ENCODE peak calls at places on chromosomes 13 and 19, in four cellular contexts. One of them, this sample, is unnamed.
A peak's percentile ranks its signal among the peaks of the same experiment; 100 is the strongest.

GRCh38 chr13:98405107-98405571 is 171.8 kb downstream of the STK24 start:
- DNase-seq in left lung: no peak
- DNase-seq in mesenchymal stem cell: no peak
- DNase-seq in IMR-90: no peak
- DNase-seq in this sample: no peak

GRCh38 chr13:114071441-114071840 is 61.0 kb downstream of the RASA3 start:
- DNase-seq in left lung: peak; percentile 26
- DNase-seq in mesenchymal stem cell: no peak
- DNase-seq in IMR-90: no peak
- DNase-seq in this sample: peak; percentile 59

GRCh38 chr13:114164681-114165429 is 14.2 kb upstream of the CFAP97D2 start:
- DNase-seq in left lung: no peak
- DNase-seq in mesenchymal stem cell: no peak
- DNase-seq in IMR-90: no peak
- DNase-seq in this sample: peak; percentile 47

GRCh38 chr13:79543883-79544282 is 62.9 kb downstream of the NDFIP2 start:
- DNase-seq in left lung: no peak
- DNase-seq in mesenchymal stem cell: no peak
- DNase-seq in IMR-90: no peak
- DNase-seq in this sample: no peak

GRCh38 chr13:64740493-64740892 is 2489.6 kb downstream of the PCDH9 start:
- DNase-seq in left lung: no peak
- DNase-seq in mesenchymal stem cell: no peak
- DNase-seq in IMR-90: no peak
- DNase-seq in this sample: no peak

GRCh38 chr19:35940078-35940775 is 4.1 kb downstream of the LRFN3 start:
- DNase-seq in left lung: no peak
- DNase-seq in mesenchymal stem cell: no peak
- DNase-seq in IMR-90: no peak
- DNase-seq in this sample: peak; percentile 41

GRCh38 chr19:41234512-41235208 is 15.6 kb downstream of the AXL start:
- DNase-seq in left lung: no peak
- DNase-seq in mesenchymal stem cell: no peak
- DNase-seq in IMR-90: no peak
- DNase-seq in this sample: no peak

GRCh38 chr13:41502676-41503075 is 45.3 kb downstream of the RGCC start:
- DNase-seq in left lung: no peak
- DNase-seq in mesenchymal stem cell: no peak
- DNase-seq in IMR-90: no peak
- DNase-seq in this sample: no peak

GRCh38 chr19:51370230-51370629 is 1.4 kb upstream of the CLDND2 start:
- DNase-seq in left lung: no peak
- DNase-seq in mesenchymal stem cell: no peak
- DNase-seq in IMR-90: no peak
- DNase-seq in this sample: no peak

GRCh38 chr13:98158172-98158907 is 15.4 kb downstream of the FARP1 start:
- DNase-seq in left lung: no peak
- DNase-seq in mesenchymal stem cell: no peak
- DNase-seq in IMR-90: no peak
- DNase-seq in this sample: no peak

GRCh38 chr13:27712421-27712820 is 79.9 kb upstream of the GSX1 start:
- DNase-seq in left lung: no peak
- DNase-seq in mesenchymal stem cell: peak; percentile 21
- DNase-seq in IMR-90: no peak
- DNase-seq in this sample: no peak

GRCh38 chr19:34365463-34366401 is 736 bp downstream of the GPI start:
- DNase-seq in left lung: peak; percentile 57
- DNase-seq in mesenchymal stem cell: peak; percentile 54
- DNase-seq in IMR-90: peak; percentile 32
- DNase-seq in this sample: peak; percentile 92

GRCh38 chr19:48970923-48971395 is 5.8 kb downstream of the FTL start:
- DNase-seq in left lung: peak; percentile 84
- DNase-seq in mesenchymal stem cell: peak; percentile 89
- DNase-seq in IMR-90: peak; percentile 77
- DNase-seq in this sample: peak; percentile 94

GRCh38 chr13:27919934-27920676 is at the start of gene PDX1:
- DNase-seq in left lung: no peak
- DNase-seq in mesenchymal stem cell: no peak
- DNase-seq in IMR-90: no peak
- DNase-seq in this sample: peak; percentile 84

GRCh38 chr19:17829855-17830566 is 8.7 kb upstream of the INSL3 start:
- DNase-seq in left lung: no peak
- DNase-seq in mesenchymal stem cell: peak; percentile 55
- DNase-seq in IMR-90: peak; percentile 8
- DNase-seq in this sample: peak; percentile 65

GRCh38 chr19:14479985-14480694 is 5.0 kb upstream of the PTGER1 start:
- DNase-seq in left lung: no peak
- DNase-seq in mesenchymal stem cell: peak; percentile 43
- DNase-seq in IMR-90: peak; percentile 20
- DNase-seq in this sample: peak; percentile 96

GRCh38 chr19:6378498-6378897 is 2.8 kb upstream of the PSPN start:
- DNase-seq in left lung: no peak
- DNase-seq in mesenchymal stem cell: no peak
- DNase-seq in IMR-90: no peak
- DNase-seq in this sample: peak; percentile 71

GRCh38 chr13:110340812-110341444 is 33.8 kb downstream of the COL4A2 start:
- DNase-seq in left lung: peak; percentile 66
- DNase-seq in mesenchymal stem cell: peak; percentile 97
- DNase-seq in IMR-90: peak; percentile 93
- DNase-seq in this sample: no peak

GRCh38 chr19:5536337-5536894 is 31.3 kb downstream of the TINCR start:
- DNase-seq in left lung: peak; percentile 43
- DNase-seq in mesenchymal stem cell: peak; percentile 47
- DNase-seq in IMR-90: peak; percentile 33
- DNase-seq in this sample: peak; percentile 87

GRCh38 chr13:49608932-49609331 is 19.4 kb upstream of the ARL11 start:
- DNase-seq in left lung: no peak
- DNase-seq in mesenchymal stem cell: no peak
- DNase-seq in IMR-90: peak; percentile 10
- DNase-seq in this sample: no peak

GRCh38 chr19:32691952-32692726 is 518 bp downstream of the NUDT19 start:
- DNase-seq in left lung: peak; percentile 80
- DNase-seq in mesenchymal stem cell: peak; percentile 75
- DNase-seq in IMR-90: peak; percentile 69
- DNase-seq in this sample: peak; percentile 93

GRCh38 chr13:85710545-85710944 is 88.7 kb downstream of the SLITRK6 start:
- DNase-seq in left lung: no peak
- DNase-seq in mesenchymal stem cell: no peak
- DNase-seq in IMR-90: no peak
- DNase-seq in this sample: no peak

GRCh38 chr19:30691767-30692516 is 319.8 kb downstream of the ZNF536 start:
- DNase-seq in left lung: no peak
- DNase-seq in mesenchymal stem cell: no peak
- DNase-seq in IMR-90: no peak
- DNase-seq in this sample: no peak

GRCh38 chr13:36357692-36358091 is 11.5 kb upstream of the SPART start:
- DNase-seq in left lung: no peak
- DNase-seq in mesenchymal stem cell: no peak
- DNase-seq in IMR-90: no peak
- DNase-seq in this sample: no peak

GRCh38 chr19:3398900-3399278 is 32.5 kb downstream of the NFIC start:
- DNase-seq in left lung: no peak
- DNase-seq in mesenchymal stem cell: no peak
- DNase-seq in IMR-90: no peak
- DNase-seq in this sample: no peak

GRCh38 chr13:90055121-90055520 is 1292.4 kb upstream of the MIR17HG start:
- DNase-seq in left lung: no peak
- DNase-seq in mesenchymal stem cell: no peak
- DNase-seq in IMR-90: no peak
- DNase-seq in this sample: no peak

GRCh38 chr19:38952395-38953165 is 21.8 kb downstream of the MRPS12 start:
- DNase-seq in left lung: no peak
- DNase-seq in mesenchymal stem cell: peak; percentile 49
- DNase-seq in IMR-90: peak; percentile 16
- DNase-seq in this sample: peak; percentile 32

GRCh38 chr13:114048463-114048862 is 74.6 kb upstream of the C13orf46 start:
- DNase-seq in left lung: no peak
- DNase-seq in mesenchymal stem cell: no peak
- DNase-seq in IMR-90: no peak
- DNase-seq in this sample: no peak

GRCh38 chr13:37107868-37108267 is 2.4 kb upstream of the CSNK1A1L start:
- DNase-seq in left lung: no peak
- DNase-seq in mesenchymal stem cell: no peak
- DNase-seq in IMR-90: no peak
- DNase-seq in this sample: no peak

GRCh38 chr13:111011899-111012298 is 97.0 kb upstream of the ANKRD10 start:
- DNase-seq in left lung: no peak
- DNase-seq in mesenchymal stem cell: no peak
- DNase-seq in IMR-90: no peak
- DNase-seq in this sample: no peak

GRCh38 chr19:50549059-50549926 is 18.9 kb downstream of the LRRC4B start:
- DNase-seq in left lung: no peak
- DNase-seq in mesenchymal stem cell: no peak
- DNase-seq in IMR-90: no peak
- DNase-seq in this sample: peak; percentile 78

GRCh38 chr13:39350461-39350881 is 252.5 kb downstream of the LHFPL6 start:
- DNase-seq in left lung: no peak
- DNase-seq in mesenchymal stem cell: no peak
- DNase-seq in IMR-90: no peak
- DNase-seq in this sample: peak; percentile 10

GRCh38 chr19:55345818-55346724 is 6.4 kb downstream of the KMT5C start:
- DNase-seq in left lung: no peak
- DNase-seq in mesenchymal stem cell: no peak
- DNase-seq in IMR-90: no peak
- DNase-seq in this sample: peak; percentile 87

GRCh38 chr19:47047272-47047930 is 1.0 kb downstream of the TMEM160 start:
- DNase-seq in left lung: no peak
- DNase-seq in mesenchymal stem cell: no peak
- DNase-seq in IMR-90: no peak
- DNase-seq in this sample: peak; percentile 72
- H3K4me3 ChIP-seq in left lung: peak overlapping the region; percentile 100
- H3K4me3 ChIP-seq in mesenchymal stem cell: peak overlapping the region; percentile 54
- H3K4me3 ChIP-seq in IMR-90: peak overlapping the region; percentile 12
- H3K4me3 ChIP-seq in this sample: peak overlapping the region; percentile 83

GRCh38 chr13:112898786-112899617 is 70.0 kb upstream of the MCF2L start:
- DNase-seq in left lung: no peak
- DNase-seq in mesenchymal stem cell: no peak
- DNase-seq in IMR-90: no peak
- DNase-seq in this sample: peak; percentile 82
- H3K27me3 ChIP-seq in left lung: peaks cover 12% of the 10 kb centered on the region
- H3K27me3 ChIP-seq in mesenchymal stem cell: no peaks in the 10 kb centered on the region
- H3K27me3 ChIP-seq in IMR-90: peaks cover 81% of the 10 kb centered on the region
- H3K27me3 ChIP-seq in this sample: peaks cover 61% of the 10 kb centered on the region

DNA sequence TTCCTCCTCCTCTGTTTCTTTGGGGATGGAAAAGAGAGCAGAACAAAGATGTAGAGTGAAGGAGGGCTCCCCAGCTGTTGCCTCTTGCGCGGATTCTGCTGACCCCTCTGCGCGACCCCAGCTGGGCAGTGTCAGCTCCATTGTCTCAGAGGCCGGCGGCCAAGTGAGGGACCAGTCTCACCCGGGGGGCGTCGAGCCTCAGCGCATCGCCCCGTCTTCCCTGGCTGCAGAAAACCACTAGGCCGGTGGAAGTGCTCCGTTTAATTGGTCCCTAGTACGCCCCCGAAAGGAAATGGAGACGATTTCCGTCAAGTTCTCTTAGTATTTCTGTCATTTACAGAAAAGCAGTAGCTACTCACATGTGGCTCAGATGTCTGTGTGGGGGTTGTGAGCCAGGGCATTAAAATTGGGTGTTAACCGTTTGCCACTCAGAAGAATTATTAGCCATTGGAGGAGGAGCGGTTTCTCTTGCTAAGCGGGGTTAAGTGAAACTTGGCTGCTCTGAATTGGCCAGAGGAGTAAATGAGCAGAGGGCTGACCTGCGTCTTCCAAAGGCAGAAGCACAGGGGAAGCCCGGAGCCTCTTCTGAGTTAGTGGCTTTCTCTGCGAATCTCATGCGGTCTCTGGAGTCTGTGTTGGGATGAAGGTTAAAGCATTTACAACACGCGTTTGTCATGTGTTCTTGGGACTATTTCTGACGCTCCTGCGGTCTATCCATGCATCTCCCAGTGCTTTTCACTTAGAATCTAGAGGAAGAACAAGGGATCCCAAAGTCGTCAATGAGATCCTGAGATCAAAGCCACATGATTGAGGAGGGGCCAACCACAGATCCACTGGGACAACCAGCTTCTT is 132.8 kb upstream of the MYO16 start:
- DNase-seq in left lung: no peak
- DNase-seq in mesenchymal stem cell: peak; percentile 9
- DNase-seq in IMR-90: no peak
- DNase-seq in this sample: no peak
- H3K4me3 ChIP-seq in left lung: peak overlapping the region; percentile 40
- H3K4me3 ChIP-seq in mesenchymal stem cell: peak overlapping the region; percentile 71
- H3K4me3 ChIP-seq in IMR-90: no peak overlapping the region
- H3K4me3 ChIP-seq in this sample: no peak overlapping the region

GRCh38 chr13:23350009-23350408 is 83.5 kb downstream of the SACS start:
- DNase-seq in left lung: no peak
- DNase-seq in mesenchymal stem cell: no peak
- DNase-seq in IMR-90: no peak
- DNase-seq in this sample: no peak

GRCh38 chr13:23352161-23352560 is 81.3 kb downstream of the SACS start:
- DNase-seq in left lung: no peak
- DNase-seq in mesenchymal stem cell: no peak
- DNase-seq in IMR-90: no peak
- DNase-seq in this sample: no peak

GRCh38 chr13:23348270-23349126 is 85.0 kb downstream of the SACS start:
- DNase-seq in left lung: no peak
- DNase-seq in mesenchymal stem cell: no peak
- DNase-seq in IMR-90: no peak
- DNase-seq in this sample: no peak

GRCh38 chr13:23347601-23348000 is 85.9 kb downstream of the SACS start:
- DNase-seq in left lung: no peak
- DNase-seq in mesenchymal stem cell: no peak
- DNase-seq in IMR-90: no peak
- DNase-seq in this sample: no peak

GRCh38 chr13:23349127-23349897 is 84.2 kb downstream of the SACS start:
- DNase-seq in left lung: no peak
- DNase-seq in mesenchymal stem cell: no peak
- DNase-seq in IMR-90: no peak
- DNase-seq in this sample: no peak
- H3K27me3 ChIP-seq in left lung: no peaks in the 10 kb centered on the region
- H3K27me3 ChIP-seq in mesenchymal stem cell: no peaks in the 10 kb centered on the region
- H3K27me3 ChIP-seq in IMR-90: no peaks in the 10 kb centered on the region
- H3K27me3 ChIP-seq in this sample: no peaks in the 10 kb centered on the region

This sample was measured in osteoblast.